ENCODE peak calls at places on chromosomes 12 and 14, in ten cellular contexts. Z, G, C, O, Y, P, S, N, B and W are unnamed samples.

GRCh38 chr12:54299515-54300266 is 1.1 kb downstream of the NFE2 start:
- DNase-seq in P (no peak), N (no peak), O (no peak), B (no peak), Z (no peak), G (no peak), S (no peak), C (no peak), Y (no peak), W (no peak)

GRCh38 chr14:79896009-79896408 is 315.3 kb downstream of the DIO2 start:
- DNase-seq in O (no peak), S (no peak), C (no peak), Z (no peak), G (no peak), Y (no peak), B (no peak), P (no peak), N (no peak), W (no peak)

GRCh38 chr14:105866841-105867321 is 340.5 kb downstream of the TMEM121 start:
- DNase-seq in B (peak; percentile 55), P (no peak), Z (peak; percentile 3), C (no peak), N (peak; percentile 15), Y (no peak), S (no peak), O (no peak), G (no peak), W (peak; percentile 38)

GRCh38 chr12:70467908-70468733 is 102.0 kb downstream of the KCNMB4 start:
- DNase-seq in Y (no peak), C (peak; percentile 8), Z (no peak), P (no peak), N (no peak), S (peak; percentile 34), G (no peak), O (no peak), B (no peak), W (no peak)

GRCh38 chr14:74804219-74804825 is 41.2 kb downstream of the YLPM1 start:
- DNase-seq in Y (peak; percentile 50), C (peak; percentile 20), O (no peak), B (no peak), Z (no peak), S (peak; percentile 26), P (no peak), N (no peak), G (no peak), W (no peak)

GRCh38 chr12:108043750-108044149 is 85.3 kb upstream of the WSCD2 start:
- DNase-seq in G (no peak), N (no peak), Z (no peak), C (no peak), O (no peak), Y (no peak), S (no peak), P (no peak), B (no peak), W (no peak)

GRCh38 chr14:100010679-100011078 is 54.5 kb upstream of the EVL start:
- DNase-seq in O (no peak), N (no peak), G (no peak), B (no peak), P (no peak), C (no peak), Z (no peak), Y (no peak), S (no peak), W (no peak)

GRCh38 chr14:88559852-88560251 is 3.0 kb upstream of the ZC3H14 start:
- DNase-seq in B (no peak), C (no peak), Z (no peak), Y (peak; percentile 74), P (no peak), N (no peak), O (no peak), G (no peak), S (peak; percentile 53), W (no peak)

GRCh38 chr12:63805704-63806672 is 26.3 kb downstream of the RXYLT1 start:
- DNase-seq in S (peak; percentile 59), P (no peak), Y (peak; percentile 91), G (no peak), N (no peak), B (no peak), O (no peak), Z (no peak), C (peak; percentile 37), W (no peak)

GRCh38 chr12:41365653-41366131 is 177.6 kb downstream of the PDZRN4 start:
- DNase-seq in N (no peak), P (no peak), Z (no peak), G (no peak), B (no peak), O (no peak), S (no peak), C (no peak), Y (no peak), W (no peak)

GRCh38 chr12:94954029-94954685 is 49.3 kb downstream of the NDUFA12 start:
- DNase-seq in P (no peak), B (no peak), S (no peak), Y (peak; percentile 61), C (peak; percentile 54), N (no peak), O (no peak), G (no peak), Z (no peak), W (no peak)

GRCh38 chr12:89450922-89451321 is 73.7 kb downstream of the GALNT4 start:
- DNase-seq in B (no peak), Y (no peak), C (no peak), S (peak; percentile 6), N (no peak), P (no peak), Z (no peak), O (no peak), G (no peak), W (no peak)
- H3K4me3 ChIP-seq in B (no peak overlapping the region), Y (no peak overlapping the region), C (no peak overlapping the region), S (no peak overlapping the region), N (no peak overlapping the region), P (no peak overlapping the region), Z (no peak overlapping the region), O (no peak overlapping the region), G (no peak overlapping the region), W (no peak overlapping the region)

GRCh38 chr14:70530417-70530816 is 4.4 kb downstream of the ADAM20 start:
- DNase-seq in S (no peak), B (no peak), N (no peak), Z (no peak), P (no peak), G (no peak), C (no peak), O (no peak), Y (no peak), W (no peak)

DNA sequence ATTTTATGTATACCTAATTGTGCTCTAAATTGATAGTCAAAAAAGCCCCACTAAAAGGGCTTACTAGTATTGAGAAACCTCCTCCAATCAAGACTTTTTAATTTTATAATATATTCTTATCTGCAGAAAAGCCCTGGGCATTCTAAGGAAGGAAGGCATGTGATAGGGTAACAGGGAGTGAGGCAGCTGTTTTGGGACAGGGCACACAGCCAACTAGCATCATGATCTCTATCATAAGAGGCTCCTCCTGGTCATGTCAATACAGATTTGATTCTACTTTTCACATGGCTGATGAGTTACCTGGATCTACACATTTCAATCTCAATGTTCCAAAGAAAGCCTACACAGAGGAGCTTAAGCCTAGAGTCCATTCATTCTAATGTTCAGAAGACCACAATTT is 9.1 kb downstream of the ADAM20 start:
- DNase-seq in G (no peak), Y (no peak), B (no peak), N (no peak), Z (no peak), S (no peak), C (no peak), P (no peak), O (no peak), W (no peak)
- TF ChIP-seq EP300 in G (no peak), Y (no peak), B (no peak), N (no peak), Z (no peak), S (no peak), C (no peak), P (no peak), O (no peak), W (no peak)

DNA sequence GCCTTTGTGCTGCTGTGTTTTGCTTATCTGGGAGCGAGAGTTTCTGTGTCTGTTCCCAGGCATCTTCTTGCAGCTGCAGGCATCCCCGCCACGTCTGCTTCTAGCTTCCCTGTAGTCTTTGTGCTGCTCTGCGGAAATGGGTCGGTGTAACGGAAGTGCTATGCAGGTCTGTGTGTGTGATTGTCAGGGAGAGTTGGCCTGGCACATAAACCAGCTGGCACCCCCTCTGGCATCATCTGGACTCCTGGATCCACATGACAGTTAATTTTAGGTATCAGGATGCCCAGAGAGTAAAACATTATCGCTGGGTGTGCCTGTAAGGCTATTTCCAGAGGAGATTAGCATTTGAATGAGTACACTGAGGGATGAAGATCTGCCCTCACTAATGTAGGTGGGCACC is 9.4 kb upstream of the OASL start:
- DNase-seq in C (no peak), B (no peak), G (no peak), O (no peak), N (no peak), Z (no peak), P (no peak), S (no peak), Y (no peak), W (peak; percentile 15)
- H3K4me3 ChIP-seq in C (no peak overlapping the region), B (no peak overlapping the region), G (no peak overlapping the region), O (no peak overlapping the region), N (no peak overlapping the region), Z (no peak overlapping the region), P (no peak overlapping the region), S (no peak overlapping the region), Y (no peak overlapping the region), W (no peak overlapping the region)

GRCh38 chr14:104331871-104332605 is 193.7 kb downstream of the KIF26A start:
- DNase-seq in Z (no peak), C (no peak), S (no peak), B (no peak), N (peak; percentile 16), O (no peak), G (no peak), P (no peak), Y (peak; percentile 23), W (no peak)

GRCh38 chr14:104329793-104330192 is 191.4 kb downstream of the KIF26A start:
- DNase-seq in Y (no peak), S (no peak), Z (no peak), N (no peak), O (no peak), B (no peak), C (no peak), G (no peak), P (no peak), W (no peak)

GRCh38 chr14:104332634-104333270 is 194.4 kb downstream of the KIF26A start:
- DNase-seq in G (peak; percentile 25), C (no peak), B (peak; percentile 67), S (no peak), P (peak; percentile 43), N (peak; percentile 23), Z (no peak), Y (no peak), O (no peak), W (peak; percentile 72)

GRCh38 chr14:104326848-104327247 is 188.5 kb downstream of the KIF26A start:
- DNase-seq in G (peak; percentile 3), Z (no peak), S (no peak), B (no peak), Y (no peak), C (no peak), O (no peak), N (peak; percentile 19), P (no peak), W (no peak)

DNA sequence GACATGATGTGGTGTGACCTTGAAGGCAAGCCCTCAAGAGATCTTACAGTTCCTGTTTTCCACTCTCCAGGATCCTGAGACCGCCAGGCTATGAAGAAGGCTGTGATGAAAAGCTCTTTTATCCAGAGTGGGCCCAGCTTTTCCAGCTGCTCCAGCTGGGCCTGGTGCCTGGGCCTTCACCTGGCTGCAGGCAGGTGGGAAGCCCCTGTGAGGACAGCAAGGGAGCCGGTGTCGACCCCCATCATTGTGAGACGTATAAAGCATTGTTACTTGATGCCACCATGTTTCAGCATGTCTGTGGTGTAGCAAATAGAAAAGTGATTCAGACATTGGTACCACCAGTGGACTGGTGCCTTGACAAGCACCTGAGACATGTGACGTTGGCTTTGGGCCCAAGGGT is 190.2 kb downstream of the KIF26A start:
- DNase-seq in S (no peak), O (no peak), P (no peak), Y (no peak), B (no peak), G (peak; percentile 6), N (peak; percentile 9), Z (no peak), C (no peak), W (no peak)
- TF ChIP-seq EP300 in S (no peak), O (no peak), P (no peak), Y (no peak), B (no peak), G (no peak), N (no peak), Z (no peak), C (no peak), W (no peak)